ENCODE peak calls at places on chromosomes 16 and 17, in five cellular contexts. T is activated CD4-positive, alpha-beta T cell treated with anti-CD3 and anti-CD28 coated beads, Interleukin-2, amount 50 U/mL, for 1 hour; D is amniotic stem cell; O is fibroblast of mammary gland; V is HFFc6. A is an unnamed sample.

GRCh38 chr17:45228121-45228941 is 6.6 kb downstream of the FMNL1 start:
- DNase-seq in D (no peak), T (no peak), O (no peak), V (no peak), A (no peak)

GRCh38 chr16:21161211-21161610 is 2.7 kb downstream of the LDAF1 start:
- DNase-seq in D (no peak), T (no peak), O (no peak), V (no peak), A (no peak)

GRCh38 chr17:17076066-17076465 is 33.8 kb downstream of the MPRIP start:
- DNase-seq in T (no peak), V (no peak), O (no peak), D (no peak), A (no peak)

GRCh38 chr16:89210165-89210903 is 7.2 kb upstream of the ZNF778 start:
- DNase-seq in V (no peak), O (no peak), T (no peak), D (no peak), A (no peak)

GRCh38 chr17:80899402-80900268 is 92.0 kb upstream of the CHMP6 start:
- DNase-seq in T (peak), V (no peak), D (no peak), O (peak), A (no peak)

GRCh38 chr17:27340990-27341595 is 47.2 kb downstream of the WSB1 start:
- DNase-seq in O (no peak), T (no peak), D (no peak), V (no peak), A (no peak)

GRCh38 chr17:73706858-73707257 is 62.6 kb upstream of the SDK2 start:
- DNase-seq in T (no peak), D (no peak), V (no peak), O (no peak), A (no peak)

GRCh38 chr16:56662357-56663354 is 4.9 kb downstream of the MT1F start:
- DNase-seq in T (no peak), V (no peak), O (no peak), D (no peak), A (no peak)

GRCh38 chr17:81018044-81018802 is 16.7 kb upstream of the BAIAP2 start:
- DNase-seq in O (peak), D (peak), T (peak), V (peak), A (peak)

GRCh38 chr17:57457188-57457587 is 200.9 kb downstream of the MSI2 start:
- DNase-seq in V (no peak), T (no peak), D (no peak), O (no peak), A (no peak)

GRCh38 chr17:39069114-39069756 is 82.2 kb downstream of the PLXDC1 start:
- DNase-seq in D (no peak), O (peak), T (peak), V (peak), A (peak)

GRCh38 chr17:4433515-4434031 is at the start of gene SPNS3:
- DNase-seq in V (no peak), O (no peak), T (no peak), D (no peak), A (no peak)

GRCh38 chr16:87288753-87289362 is 28.3 kb downstream of the C16orf95 start:
- DNase-seq in T (no peak), V (peak), D (no peak), O (peak), A (peak)

GRCh38 chr16:67814567-67814966 is 7.9 kb downstream of the TSNAXIP1 start:
- DNase-seq in D (no peak), V (no peak), T (no peak), O (no peak), A (no peak)

GRCh38 chr16:23316232-23316631 is 14.1 kb downstream of the SCNN1B start:
- DNase-seq in O (no peak), T (no peak), D (no peak), V (no peak), A (no peak)

GRCh38 chr17:4599505-4600281 is 15.4 kb downstream of the SMTNL2 start:
- DNase-seq in T (no peak), V (no peak), D (no peak), O (peak), A (no peak)

GRCh38 chr17:42751628-42752027 is 6.8 kb upstream of the EZH1 start:
- DNase-seq in T (no peak), O (no peak), D (no peak), V (no peak), A (no peak)

GRCh38 chr17:41870097-41870496 is 4.9 kb upstream of the KLHL11 start:
- DNase-seq in D (no peak), V (no peak), O (no peak), T (no peak), A (no peak)

GRCh38 chr17:75832652-75833400 is 11.4 kb downstream of the UNC13D start:
- DNase-seq in T (no peak), V (no peak), O (no peak), D (no peak), A (no peak)

GRCh38 chr16:31386157-31386984 is 6.8 kb upstream of the ITGAD start:
- DNase-seq in V (peak), T (no peak), D (no peak), O (peak), A (peak)

GRCh38 chr17:39164675-39165143 is 1.3 kb downstream of the ARL5C start:
- DNase-seq in T (peak), D (peak), O (peak), V (peak), A (peak)

GRCh38 chr17:30309591-30309990 is 17.8 kb upstream of the BLMH start:
- DNase-seq in O (peak), T (no peak), V (no peak), D (no peak), A (no peak)

A was measured in HCEC 1CT.